ENCODE peak calls at places on chromosomes 7 and 10, in five cellular contexts. One of them, this sample, is unnamed.

GRCh38 chr7:1455241-1455939 is 3.9 kb downstream of the MICALL2 start:
- DNase-seq in astrocyte: no peak
- DNase-seq in neural progenitor cell: no peak
- DNase-seq in fibroblast of lung: no peak
- DNase-seq in IMR-90: no peak
- DNase-seq in this sample: peak; percentile 91

GRCh38 chr7:85516675-85517074 is 329.8 kb upstream of the SEMA3D start:
- DNase-seq in astrocyte: no peak
- DNase-seq in neural progenitor cell: no peak
- DNase-seq in fibroblast of lung: peak; percentile 36
- DNase-seq in IMR-90: peak; percentile 75
- DNase-seq in this sample: no peak

GRCh38 chr7:20323587-20323986 is 7.1 kb upstream of the ITGB8 start:
- DNase-seq in astrocyte: no peak
- DNase-seq in neural progenitor cell: no peak
- DNase-seq in fibroblast of lung: peak; percentile 35
- DNase-seq in IMR-90: peak; percentile 68
- DNase-seq in this sample: no peak

GRCh38 chr10:58568428-58568935 is 55.8 kb downstream of the BICC1 start:
- DNase-seq in astrocyte: peak; percentile 74
- DNase-seq in neural progenitor cell: no peak
- DNase-seq in fibroblast of lung: peak; percentile 80
- DNase-seq in IMR-90: no peak
- DNase-seq in this sample: no peak

GRCh38 chr7:23594879-23595604 is 2.1 kb upstream of the CCDC126 start:
- DNase-seq in astrocyte: no peak
- DNase-seq in neural progenitor cell: no peak
- DNase-seq in fibroblast of lung: no peak
- DNase-seq in IMR-90: no peak
- DNase-seq in this sample: peak; percentile 69

GRCh38 chr10:3805791-3806381 is 20.9 kb upstream of the KLF6 start:
- DNase-seq in astrocyte: peak; percentile 83
- DNase-seq in neural progenitor cell: no peak
- DNase-seq in fibroblast of lung: peak; percentile 88
- DNase-seq in IMR-90: peak; percentile 77
- DNase-seq in this sample: peak; percentile 77

GRCh38 chr10:125001313-125002043 is 59.6 kb downstream of the ZRANB1 start:
- DNase-seq in astrocyte: no peak
- DNase-seq in neural progenitor cell: no peak
- DNase-seq in fibroblast of lung: no peak
- DNase-seq in IMR-90: no peak
- DNase-seq in this sample: no peak

GRCh38 chr10:80581469-80581835 is 43.8 kb downstream of the SH2D4B start:
- DNase-seq in astrocyte: no peak
- DNase-seq in neural progenitor cell: no peak
- DNase-seq in fibroblast of lung: no peak
- DNase-seq in IMR-90: no peak
- DNase-seq in this sample: no peak

GRCh38 chr10:70478191-70479160 is at the start of gene PALD1:
- DNase-seq in astrocyte: peak; percentile 39
- DNase-seq in neural progenitor cell: peak; percentile 85
- DNase-seq in fibroblast of lung: peak; percentile 58
- DNase-seq in IMR-90: no peak
- DNase-seq in this sample: peak; percentile 70

GRCh38 chr7:34044734-34045353 is 139.5 kb downstream of the BMPER start:
- DNase-seq in astrocyte: no peak
- DNase-seq in neural progenitor cell: no peak
- DNase-seq in fibroblast of lung: no peak
- DNase-seq in IMR-90: no peak
- DNase-seq in this sample: no peak

GRCh38 chr7:32496052-32496813 is 944 bp downstream of the AVL9 start:
- DNase-seq in astrocyte: no peak
- DNase-seq in neural progenitor cell: no peak
- DNase-seq in fibroblast of lung: no peak
- DNase-seq in IMR-90: no peak
- DNase-seq in this sample: no peak

GRCh38 chr10:31947144-31947926 is 18.7 kb upstream of the ARHGAP12 start:
- DNase-seq in astrocyte: peak; percentile 88
- DNase-seq in neural progenitor cell: no peak
- DNase-seq in fibroblast of lung: peak; percentile 91
- DNase-seq in IMR-90: peak; percentile 95
- DNase-seq in this sample: peak; percentile 86

GRCh38 chr10:132113206-132113605 is 47.5 kb downstream of the JAKMIP3 start:
- DNase-seq in astrocyte: no peak
- DNase-seq in neural progenitor cell: no peak
- DNase-seq in fibroblast of lung: no peak
- DNase-seq in IMR-90: no peak
- DNase-seq in this sample: no peak

GRCh38 chr7:109552017-109552416 is 982.3 kb downstream of the DNAJB9 start:
- DNase-seq in astrocyte: no peak
- DNase-seq in neural progenitor cell: no peak
- DNase-seq in fibroblast of lung: no peak
- DNase-seq in IMR-90: no peak
- DNase-seq in this sample: peak; percentile 11

GRCh38 chr7:136687693-136688322 is 180.6 kb upstream of the CHRM2 start:
- DNase-seq in astrocyte: peak; percentile 3
- DNase-seq in neural progenitor cell: peak; percentile 40
- DNase-seq in fibroblast of lung: peak; percentile 25
- DNase-seq in IMR-90: peak; percentile 39
- DNase-seq in this sample: peak; percentile 55

GRCh38 chr7:129831424-129832058 is 121.2 kb downstream of the UBE2H start:
- DNase-seq in astrocyte: peak; percentile 97
- DNase-seq in neural progenitor cell: peak; percentile 67
- DNase-seq in fibroblast of lung: peak; percentile 98
- DNase-seq in IMR-90: peak; percentile 95
- DNase-seq in this sample: peak; percentile 76

GRCh38 chr10:47336387-47337134 is 11.6 kb upstream of the RBP3 start:
- DNase-seq in astrocyte: no peak
- DNase-seq in neural progenitor cell: no peak
- DNase-seq in fibroblast of lung: peak; percentile 8
- DNase-seq in IMR-90: peak; percentile 82
- DNase-seq in this sample: no peak

GRCh38 chr7:152315845-152316244 is 120.0 kb downstream of the KMT2C start:
- DNase-seq in astrocyte: no peak
- DNase-seq in neural progenitor cell: no peak
- DNase-seq in fibroblast of lung: no peak
- DNase-seq in IMR-90: no peak
- DNase-seq in this sample: no peak

GRCh38 chr7:24894670-24895221 is 85.2 kb downstream of the OSBPL3 start:
- DNase-seq in astrocyte: no peak
- DNase-seq in neural progenitor cell: peak; percentile 43
- DNase-seq in fibroblast of lung: no peak
- DNase-seq in IMR-90: no peak
- DNase-seq in this sample: peak; percentile 31

GRCh38 chr10:23438547-23439451 is at the start of gene OTUD1:
- DNase-seq in astrocyte: peak; percentile 78
- DNase-seq in neural progenitor cell: peak; percentile 98
- DNase-seq in fibroblast of lung: peak; percentile 86
- DNase-seq in IMR-90: peak; percentile 91
- DNase-seq in this sample: peak; percentile 90

GRCh38 chr10:68792115-68792514 is 35.2 kb upstream of the STOX1 start:
- DNase-seq in astrocyte: no peak
- DNase-seq in neural progenitor cell: no peak
- DNase-seq in fibroblast of lung: no peak
- DNase-seq in IMR-90: peak; percentile 30
- DNase-seq in this sample: peak; percentile 48

GRCh38 chr10:4883079-4883739 is 57.2 kb downstream of the AKR1E2 start:
- DNase-seq in astrocyte: peak; percentile 81
- DNase-seq in neural progenitor cell: no peak
- DNase-seq in fibroblast of lung: peak; percentile 84
- DNase-seq in IMR-90: peak; percentile 83
- DNase-seq in this sample: peak; percentile 46

GRCh38 chr10:128247576-128247975 is 121.4 kb upstream of the MKI67 start:
- DNase-seq in astrocyte: no peak
- DNase-seq in neural progenitor cell: no peak
- DNase-seq in fibroblast of lung: no peak
- DNase-seq in IMR-90: no peak
- DNase-seq in this sample: no peak

GRCh38 chr10:69914373-69915268 is 112.9 kb downstream of the COL13A1 start:
- DNase-seq in astrocyte: peak; percentile 23
- DNase-seq in neural progenitor cell: peak; percentile 93
- DNase-seq in fibroblast of lung: peak; percentile 42
- DNase-seq in IMR-90: peak; percentile 65
- DNase-seq in this sample: peak; percentile 89

GRCh38 chr7:138000081-138000701 is 1.7 kb downstream of the CREB3L2 start:
- DNase-seq in astrocyte: peak; percentile 97
- DNase-seq in neural progenitor cell: peak; percentile 79
- DNase-seq in fibroblast of lung: peak; percentile 96
- DNase-seq in IMR-90: peak; percentile 98
- DNase-seq in this sample: no peak

GRCh38 chr7:94089806-94090205 is 85.7 kb upstream of the BET1 start:
- DNase-seq in astrocyte: no peak
- DNase-seq in neural progenitor cell: no peak
- DNase-seq in fibroblast of lung: no peak
- DNase-seq in IMR-90: no peak
- DNase-seq in this sample: no peak

GRCh38 chr10:84265378-84265777 is 20.5 kb downstream of the RGR start:
- DNase-seq in astrocyte: no peak
- DNase-seq in neural progenitor cell: no peak
- DNase-seq in fibroblast of lung: no peak
- DNase-seq in IMR-90: no peak
- DNase-seq in this sample: no peak

GRCh38 chr7:45186261-45186813 is 28.7 kb downstream of the RAMP3 start:
- DNase-seq in astrocyte: no peak
- DNase-seq in neural progenitor cell: no peak
- DNase-seq in fibroblast of lung: no peak
- DNase-seq in IMR-90: no peak
- DNase-seq in this sample: no peak

GRCh38 chr7:139763330-139763729 is 14.5 kb downstream of the HIPK2 start:
- DNase-seq in astrocyte: no peak
- DNase-seq in neural progenitor cell: no peak
- DNase-seq in fibroblast of lung: no peak
- DNase-seq in IMR-90: no peak
- DNase-seq in this sample: no peak

GRCh38 chr10:121598261-121599249 is at the start of gene FGFR2:
- DNase-seq in astrocyte: peak; percentile 41
- DNase-seq in neural progenitor cell: peak; percentile 98
- DNase-seq in fibroblast of lung: peak; percentile 66
- DNase-seq in IMR-90: no peak
- DNase-seq in this sample: peak; percentile 69

GRCh38 chr7:112199035-112199655 is 7.1 kb downstream of the DOCK4 start:
- DNase-seq in astrocyte: no peak
- DNase-seq in neural progenitor cell: no peak
- DNase-seq in fibroblast of lung: no peak
- DNase-seq in IMR-90: peak; percentile 54
- DNase-seq in this sample: peak; percentile 70

GRCh38 chr7:130902755-130903357 is 168.8 kb upstream of the KLF14 start:
- DNase-seq in astrocyte: no peak
- DNase-seq in neural progenitor cell: no peak
- DNase-seq in fibroblast of lung: peak; percentile 59
- DNase-seq in IMR-90: peak; percentile 23
- DNase-seq in this sample: peak; percentile 20

GRCh38 chr10:77927343-77928256 is 1.0 kb upstream of the DLG5 start:
- DNase-seq in astrocyte: no peak
- DNase-seq in neural progenitor cell: peak; percentile 50
- DNase-seq in fibroblast of lung: peak; percentile 27
- DNase-seq in IMR-90: no peak
- DNase-seq in this sample: peak; percentile 44

GRCh38 chr10:99531026-99531695 is 1.6 kb upstream of the NKX2-3 start:
- DNase-seq in astrocyte: no peak
- DNase-seq in neural progenitor cell: peak; percentile 69
- DNase-seq in fibroblast of lung: no peak
- DNase-seq in IMR-90: no peak
- DNase-seq in this sample: no peak
- H3K9ac ChIP-seq in astrocyte: no peak overlapping the region
- H3K9ac ChIP-seq in neural progenitor cell: no peak overlapping the region
- H3K9ac ChIP-seq in fibroblast of lung: no peak overlapping the region
- H3K9ac ChIP-seq in IMR-90: no peak overlapping the region
- H3K9ac ChIP-seq in this sample: no peak overlapping the region

GRCh38 chr7:12687213-12688171 is at the start of gene ARL4A:
- DNase-seq in astrocyte: peak; percentile 93
- DNase-seq in neural progenitor cell: peak; percentile 100
- DNase-seq in fibroblast of lung: peak; percentile 95
- DNase-seq in IMR-90: peak; percentile 98
- DNase-seq in this sample: peak; percentile 98
- H3K4me3 ChIP-seq in astrocyte: peak within 1 kb of the TSS; percentile 85
- H3K4me3 ChIP-seq in neural progenitor cell: peak within 1 kb of the TSS; percentile 75
- H3K4me3 ChIP-seq in fibroblast of lung: peak within 1 kb of the TSS; percentile 81
- H3K4me3 ChIP-seq in IMR-90: peak within 1 kb of the TSS; percentile 77
- H3K4me3 ChIP-seq in this sample: peak within 1 kb of the TSS; percentile 92

GRCh38 chr10:79078367-79079073 is 9.8 kb downstream of the ZMIZ1 start:
- DNase-seq in astrocyte: no peak
- DNase-seq in neural progenitor cell: no peak
- DNase-seq in fibroblast of lung: no peak
- DNase-seq in IMR-90: no peak
- DNase-seq in this sample: no peak
- H3K9ac ChIP-seq in astrocyte: peak overlapping the region; percentile 84
- H3K9ac ChIP-seq in neural progenitor cell: no peak overlapping the region
- H3K9ac ChIP-seq in fibroblast of lung: no peak overlapping the region
- H3K9ac ChIP-seq in IMR-90: peak overlapping the region; percentile 21
- H3K9ac ChIP-seq in this sample: no peak overlapping the region

GRCh38 chr10:130358981-130359650 is 222.9 kb downstream of the GLRX3 start:
- DNase-seq in astrocyte: no peak
- DNase-seq in neural progenitor cell: no peak
- DNase-seq in fibroblast of lung: no peak
- DNase-seq in IMR-90: no peak
- DNase-seq in this sample: no peak

GRCh38 chr10:130354976-130355795 is 219.0 kb downstream of the GLRX3 start:
- DNase-seq in astrocyte: no peak
- DNase-seq in neural progenitor cell: no peak
- DNase-seq in fibroblast of lung: no peak
- DNase-seq in IMR-90: no peak
- DNase-seq in this sample: no peak

GRCh38 chr10:130359711-130360110 is 223.5 kb downstream of the GLRX3 start:
- DNase-seq in astrocyte: no peak
- DNase-seq in neural progenitor cell: no peak
- DNase-seq in fibroblast of lung: no peak
- DNase-seq in IMR-90: no peak
- DNase-seq in this sample: no peak

GRCh38 chr10:130357226-130357625 is 221.0 kb downstream of the GLRX3 start:
- DNase-seq in astrocyte: no peak
- DNase-seq in neural progenitor cell: no peak
- DNase-seq in fibroblast of lung: no peak
- DNase-seq in IMR-90: no peak
- DNase-seq in this sample: no peak

GRCh38 chr10:130357951-130358350 is 221.8 kb downstream of the GLRX3 start:
- DNase-seq in astrocyte: no peak
- DNase-seq in neural progenitor cell: no peak
- DNase-seq in fibroblast of lung: no peak
- DNase-seq in IMR-90: no peak
- DNase-seq in this sample: no peak
- H3K4me3 ChIP-seq in astrocyte: no peak overlapping the region
- H3K4me3 ChIP-seq in neural progenitor cell: no peak overlapping the region
- H3K4me3 ChIP-seq in fibroblast of lung: no peak overlapping the region
- H3K4me3 ChIP-seq in IMR-90: no peak overlapping the region
- H3K4me3 ChIP-seq in this sample: no peak overlapping the region

GRCh38 chr7:123215350-123215749 is 15.6 kb upstream of the SLC13A1 start:
- DNase-seq in astrocyte: no peak
- DNase-seq in neural progenitor cell: no peak
- DNase-seq in fibroblast of lung: no peak
- DNase-seq in IMR-90: no peak
- DNase-seq in this sample: no peak
- H3K9ac ChIP-seq in astrocyte: no peak overlapping the region
- H3K9ac ChIP-seq in neural progenitor cell: no peak overlapping the region
- H3K9ac ChIP-seq in fibroblast of lung: no peak overlapping the region
- H3K9ac ChIP-seq in IMR-90: no peak overlapping the region
- H3K9ac ChIP-seq in this sample: no peak overlapping the region

GRCh38 chr10:116608683-116609594 is 11.8 kb upstream of the PNLIPRP2 start:
- DNase-seq in astrocyte: no peak
- DNase-seq in neural progenitor cell: peak; percentile 26
- DNase-seq in fibroblast of lung: no peak
- DNase-seq in IMR-90: no peak
- DNase-seq in this sample: no peak
- H3K4me3 ChIP-seq in astrocyte: no peak overlapping the region
- H3K4me3 ChIP-seq in neural progenitor cell: peak overlapping the region; percentile 72
- H3K4me3 ChIP-seq in fibroblast of lung: no peak overlapping the region
- H3K4me3 ChIP-seq in IMR-90: no peak overlapping the region
- H3K4me3 ChIP-seq in this sample: no peak overlapping the region